ENCODE peak calls at places on chromosomes 16 and 17, in four cellular contexts. B is T-cell; M is NT2/D1; Y is activated CD8-positive, alpha-beta T cell treated with anti-CD3 and anti-CD28 coated beads, Interleukin-2, amount 10 ng/mL, durations not matched to agents 7 days and 5 days. H is an unnamed sample.

GRCh38 chr16:50948268-50948667 is 202.8 kb downstream of the SALL1 start:
- DNase-seq in M (no peak), Y (no peak), B (no peak), H (no peak)

GRCh38 chr16:77937473-77938195 is 84.7 kb upstream of the CLEC3A start:
- DNase-seq in Y (no peak), B (no peak), M (no peak), H (no peak)

GRCh38 chr17:9240659-9241370 is 219.5 kb downstream of the NTN1 start:
- DNase-seq in M (no peak), B (no peak), Y (no peak), H (no peak)

GRCh38 chr17:34847939-34848338 is 113.3 kb downstream of the CCT6B start:
- DNase-seq in Y (no peak), M (no peak), B (no peak), H (no peak)

GRCh38 chr17:45234641-45235040 is 13.0 kb downstream of the FMNL1 start:
- DNase-seq in M (no peak), B (peak), Y (peak), H (peak)

GRCh38 chr16:25155553-25156460 is 44.3 kb downstream of the LCMT1 start:
- DNase-seq in M (no peak), B (no peak), Y (peak), H (no peak)

GRCh38 chr17:2921443-2921842 is 125.2 kb downstream of the RAP1GAP2 start:
- DNase-seq in M (no peak), Y (no peak), B (no peak), H (no peak)

GRCh38 chr16:19168173-19169080 is at the start of gene SYT17:
- DNase-seq in Y (no peak), M (no peak), B (no peak), H (no peak)

GRCh38 chr16:474420-475122 is 49.1 kb downstream of the RAB11FIP3 start:
- DNase-seq in Y (no peak), M (no peak), B (no peak), H (no peak)

GRCh38 chr17:2482218-2482617 is 29.5 kb downstream of the METTL16 start:
- DNase-seq in M (no peak), Y (no peak), B (no peak), H (no peak)

GRCh38 chr17:79950711-79951110 is 85.0 kb downstream of the TBC1D16 start:
- DNase-seq in Y (no peak), M (peak), B (no peak), H (no peak)

GRCh38 chr17:17698869-17699351 is 17.7 kb downstream of the RAI1 start:
- DNase-seq in B (no peak), M (no peak), Y (no peak), H (no peak)

GRCh38 chr16:28596840-28597691 is at the start of gene SULT1A2:
- DNase-seq in B (no peak), Y (no peak), M (no peak), H (no peak)

GRCh38 chr17:46138470-46138869 is 54.8 kb downstream of the KANSL1 start:
- DNase-seq in B (no peak), M (no peak), Y (no peak), H (no peak)

GRCh38 chr17:6243186-6243585 is 173.0 kb downstream of the WSCD1 start:
- DNase-seq in B (no peak), Y (no peak), M (no peak), H (no peak)

GRCh38 chr17:12928736-12929135 is 89.1 kb downstream of the ELAC2 start:
- DNase-seq in Y (no peak), M (no peak), B (no peak), H (no peak)

GRCh38 chr17:67046398-67046797 is 2.0 kb downstream of the CACNG1 start:
- DNase-seq in M (no peak), Y (no peak), B (no peak), H (no peak)

GRCh38 chr17:77696720-77697460 is 261.6 kb upstream of the TNRC6C start:
- DNase-seq in Y (no peak), B (no peak), M (peak), H (no peak)

GRCh38 chr17:57534863-57535651 is 210.0 kb downstream of the CCDC182 start:
- DNase-seq in B (no peak), Y (no peak), M (no peak), H (no peak)

GRCh38 chr16:27383511-27384243 is 18.3 kb upstream of the IL21R start:
- DNase-seq in M (no peak), Y (no peak), B (no peak), H (no peak)

GRCh38 chr16:54194008-54194731 is 92.4 kb downstream of the IRX3 start:
- DNase-seq in M (peak), Y (no peak), B (no peak), H (no peak)

GRCh38 chr17:41073676-41074075 is 8.0 kb upstream of the KRTAP2-4 start:
- DNase-seq in Y (no peak), M (no peak), B (no peak), H (no peak)

GRCh38 chr17:9522074-9522473 is 53.5 kb downstream of the STX8 start:
- DNase-seq in B (no peak), Y (peak), M (no peak), H (no peak)

GRCh38 chr17:75457047-75457654 is 716 bp downstream of the TMEM94 start:
- DNase-seq in B (no peak), Y (no peak), M (no peak), H (no peak)

GRCh38 chr16:17544785-17545184 is 74.0 kb upstream of the XYLT1 start:
- DNase-seq in M (peak), Y (no peak), B (no peak), H (no peak)

GRCh38 chr17:5373112-5373511 is 46.4 kb downstream of the NUP88 start:
- DNase-seq in Y (no peak), B (no peak), M (no peak), H (no peak)

GRCh38 chr16:3525951-3526350 is 25.1 kb downstream of the CLUAP1 start:
- DNase-seq in Y (no peak), B (no peak), M (no peak), H (no peak)

GRCh38 chr17:63595132-63595531 is 5.6 kb upstream of the TACO1 start:
- DNase-seq in Y (no peak), B (no peak), M (no peak), H (no peak)

GRCh38 chr17:56819431-56820145 is 14.1 kb downstream of the C17orf67 start:
- DNase-seq in Y (peak), B (peak), M (peak), H (peak)

GRCh38 chr17:39926135-39926587 is 1.2 kb downstream of the ORMDL3 start:
- DNase-seq in B (no peak), M (no peak), Y (no peak), H (no peak)

GRCh38 chr16:46857261-46857962 is 26.4 kb upstream of the C16orf87 start:
- DNase-seq in B (no peak), Y (peak), M (no peak), H (no peak)

GRCh38 chr16:5062051-5062450 is 3.7 kb downstream of the C16orf89 start:
- DNase-seq in Y (no peak), B (no peak), M (no peak), H (no peak)

GRCh38 chr17:78862073-78863023 is 21.7 kb upstream of the USP36 start:
- DNase-seq in Y (no peak), M (no peak), B (no peak), H (no peak)

H was measured in T follicular helper cell.